ENCODE peak calls at places on chromosomes 5 and 9, in nine cellular contexts. One of them, this sample, is unnamed.

GRCh38 chr5:68382640-68383039 is 167.1 kb downstream of the PIK3R1 start:
- DNase-seq in amygdala: no peak
- DNase-seq in NCI-H446: no peak
- DNase-seq in A549: no peak
- DNase-seq in stromal cell of bone marrow: no peak
- DNase-seq in MV-4-11: no peak
- DNase-seq in stimulated activated CD8-positive, alpha-beta memory T cell treated with anti-CD3 and anti-CD28 coated beads, Interleukin-4, amount 100 ng/mL, for 1 hour: no peak
- DNase-seq in NCI-H2171 treated with DMSO at 0.1 percent for 48 hours: no peak
- DNase-seq in cardiac muscle cell: no peak
- DNase-seq in this sample: no peak

GRCh38 chr5:32964246-32964645 is 253.1 kb downstream of the NPR3 start:
- DNase-seq in amygdala: no peak
- DNase-seq in NCI-H446: no peak
- DNase-seq in A549: no peak
- DNase-seq in stromal cell of bone marrow: no peak
- DNase-seq in MV-4-11: no peak
- DNase-seq in stimulated activated CD8-positive, alpha-beta memory T cell treated with anti-CD3 and anti-CD28 coated beads, Interleukin-4, amount 100 ng/mL, for 1 hour: no peak
- DNase-seq in NCI-H2171 treated with DMSO at 0.1 percent for 48 hours: no peak
- DNase-seq in cardiac muscle cell: no peak
- DNase-seq in this sample: no peak

GRCh38 chr9:134050726-134051125 is 17.1 kb downstream of the BRD3 start:
- DNase-seq in amygdala: no peak
- DNase-seq in NCI-H446: no peak
- DNase-seq in A549: no peak
- DNase-seq in stromal cell of bone marrow: no peak
- DNase-seq in MV-4-11: no peak
- DNase-seq in stimulated activated CD8-positive, alpha-beta memory T cell treated with anti-CD3 and anti-CD28 coated beads, Interleukin-4, amount 100 ng/mL, for 1 hour: no peak
- DNase-seq in NCI-H2171 treated with DMSO at 0.1 percent for 48 hours: no peak
- DNase-seq in cardiac muscle cell: no peak
- DNase-seq in this sample: no peak

GRCh38 chr9:535356-535755 is 306.1 kb upstream of the DMRT1 start:
- DNase-seq in amygdala: no peak
- DNase-seq in NCI-H446: no peak
- DNase-seq in A549: no peak
- DNase-seq in stromal cell of bone marrow: no peak
- DNase-seq in MV-4-11: no peak
- DNase-seq in stimulated activated CD8-positive, alpha-beta memory T cell treated with anti-CD3 and anti-CD28 coated beads, Interleukin-4, amount 100 ng/mL, for 1 hour: no peak
- DNase-seq in NCI-H2171 treated with DMSO at 0.1 percent for 48 hours: no peak
- DNase-seq in cardiac muscle cell: peak
- DNase-seq in this sample: no peak

GRCh38 chr5:170483701-170484458 is 19.9 kb upstream of the KCNIP1 start:
- DNase-seq in amygdala: no peak
- DNase-seq in NCI-H446: no peak
- DNase-seq in A549: peak
- DNase-seq in stromal cell of bone marrow: no peak
- DNase-seq in MV-4-11: peak
- DNase-seq in stimulated activated CD8-positive, alpha-beta memory T cell treated with anti-CD3 and anti-CD28 coated beads, Interleukin-4, amount 100 ng/mL, for 1 hour: no peak
- DNase-seq in NCI-H2171 treated with DMSO at 0.1 percent for 48 hours: peak
- DNase-seq in cardiac muscle cell: no peak
- DNase-seq in this sample: no peak

GRCh38 chr9:87198716-87199115 is 251.4 kb upstream of the GAS1 start:
- DNase-seq in amygdala: no peak
- DNase-seq in NCI-H446: no peak
- DNase-seq in A549: no peak
- DNase-seq in stromal cell of bone marrow: peak
- DNase-seq in MV-4-11: no peak
- DNase-seq in stimulated activated CD8-positive, alpha-beta memory T cell treated with anti-CD3 and anti-CD28 coated beads, Interleukin-4, amount 100 ng/mL, for 1 hour: no peak
- DNase-seq in NCI-H2171 treated with DMSO at 0.1 percent for 48 hours: no peak
- DNase-seq in cardiac muscle cell: no peak
- DNase-seq in this sample: no peak

GRCh38 chr5:172143875-172144274 is 44.1 kb downstream of the STK10 start:
- DNase-seq in amygdala: no peak
- DNase-seq in NCI-H446: no peak
- DNase-seq in A549: no peak
- DNase-seq in stromal cell of bone marrow: no peak
- DNase-seq in MV-4-11: no peak
- DNase-seq in stimulated activated CD8-positive, alpha-beta memory T cell treated with anti-CD3 and anti-CD28 coated beads, Interleukin-4, amount 100 ng/mL, for 1 hour: no peak
- DNase-seq in NCI-H2171 treated with DMSO at 0.1 percent for 48 hours: no peak
- DNase-seq in cardiac muscle cell: no peak
- DNase-seq in this sample: no peak

GRCh38 chr5:120435129-120435528 is 29.0 kb upstream of the PRR16 start:
- DNase-seq in amygdala: no peak
- DNase-seq in NCI-H446: no peak
- DNase-seq in A549: no peak
- DNase-seq in stromal cell of bone marrow: no peak
- DNase-seq in MV-4-11: no peak
- DNase-seq in stimulated activated CD8-positive, alpha-beta memory T cell treated with anti-CD3 and anti-CD28 coated beads, Interleukin-4, amount 100 ng/mL, for 1 hour: no peak
- DNase-seq in NCI-H2171 treated with DMSO at 0.1 percent for 48 hours: no peak
- DNase-seq in cardiac muscle cell: no peak
- DNase-seq in this sample: no peak

GRCh38 chr5:157431544-157432200 is 28.3 kb upstream of the NIPAL4 start:
- DNase-seq in amygdala: peak
- DNase-seq in NCI-H446: peak
- DNase-seq in A549: peak
- DNase-seq in stromal cell of bone marrow: peak
- DNase-seq in MV-4-11: peak
- DNase-seq in stimulated activated CD8-positive, alpha-beta memory T cell treated with anti-CD3 and anti-CD28 coated beads, Interleukin-4, amount 100 ng/mL, for 1 hour: no peak
- DNase-seq in NCI-H2171 treated with DMSO at 0.1 percent for 48 hours: peak
- DNase-seq in cardiac muscle cell: peak
- DNase-seq in this sample: no peak

GRCh38 chr5:96176022-96176421 is 214.4 kb upstream of the ELL2 start:
- DNase-seq in amygdala: no peak
- DNase-seq in NCI-H446: no peak
- DNase-seq in A549: no peak
- DNase-seq in stromal cell of bone marrow: no peak
- DNase-seq in MV-4-11: no peak
- DNase-seq in stimulated activated CD8-positive, alpha-beta memory T cell treated with anti-CD3 and anti-CD28 coated beads, Interleukin-4, amount 100 ng/mL, for 1 hour: no peak
- DNase-seq in NCI-H2171 treated with DMSO at 0.1 percent for 48 hours: no peak
- DNase-seq in cardiac muscle cell: no peak
- DNase-seq in this sample: no peak

GRCh38 chr5:32507738-32508434 is 63.3 kb upstream of the ZFR start:
- DNase-seq in amygdala: no peak
- DNase-seq in NCI-H446: no peak
- DNase-seq in A549: no peak
- DNase-seq in stromal cell of bone marrow: peak
- DNase-seq in MV-4-11: no peak
- DNase-seq in stimulated activated CD8-positive, alpha-beta memory T cell treated with anti-CD3 and anti-CD28 coated beads, Interleukin-4, amount 100 ng/mL, for 1 hour: no peak
- DNase-seq in NCI-H2171 treated with DMSO at 0.1 percent for 48 hours: no peak
- DNase-seq in cardiac muscle cell: no peak
- DNase-seq in this sample: no peak

GRCh38 chr9:33919276-33919897 is 102.4 kb downstream of the UBE2R2 start:
- DNase-seq in amygdala: no peak
- DNase-seq in NCI-H446: no peak
- DNase-seq in A549: no peak
- DNase-seq in stromal cell of bone marrow: no peak
- DNase-seq in MV-4-11: no peak
- DNase-seq in stimulated activated CD8-positive, alpha-beta memory T cell treated with anti-CD3 and anti-CD28 coated beads, Interleukin-4, amount 100 ng/mL, for 1 hour: no peak
- DNase-seq in NCI-H2171 treated with DMSO at 0.1 percent for 48 hours: no peak
- DNase-seq in cardiac muscle cell: peak
- DNase-seq in this sample: no peak

GRCh38 chr5:1936413-1936812 is 53.7 kb upstream of the IRX4 start:
- DNase-seq in amygdala: no peak
- DNase-seq in NCI-H446: no peak
- DNase-seq in A549: no peak
- DNase-seq in stromal cell of bone marrow: no peak
- DNase-seq in MV-4-11: no peak
- DNase-seq in stimulated activated CD8-positive, alpha-beta memory T cell treated with anti-CD3 and anti-CD28 coated beads, Interleukin-4, amount 100 ng/mL, for 1 hour: no peak
- DNase-seq in NCI-H2171 treated with DMSO at 0.1 percent for 48 hours: no peak
- DNase-seq in cardiac muscle cell: no peak
- DNase-seq in this sample: no peak

GRCh38 chr9:14203366-14204056 is 110.4 kb downstream of the NFIB start:
- DNase-seq in amygdala: peak
- DNase-seq in NCI-H446: peak
- DNase-seq in A549: no peak
- DNase-seq in stromal cell of bone marrow: no peak
- DNase-seq in MV-4-11: no peak
- DNase-seq in stimulated activated CD8-positive, alpha-beta memory T cell treated with anti-CD3 and anti-CD28 coated beads, Interleukin-4, amount 100 ng/mL, for 1 hour: no peak
- DNase-seq in NCI-H2171 treated with DMSO at 0.1 percent for 48 hours: no peak
- DNase-seq in cardiac muscle cell: no peak
- DNase-seq in this sample: no peak

GRCh38 chr9:134139081-134139480 is 3.2 kb downstream of the WDR5 start:
- DNase-seq in amygdala: no peak
- DNase-seq in NCI-H446: no peak
- DNase-seq in A549: no peak
- DNase-seq in stromal cell of bone marrow: no peak
- DNase-seq in MV-4-11: no peak
- DNase-seq in stimulated activated CD8-positive, alpha-beta memory T cell treated with anti-CD3 and anti-CD28 coated beads, Interleukin-4, amount 100 ng/mL, for 1 hour: no peak
- DNase-seq in NCI-H2171 treated with DMSO at 0.1 percent for 48 hours: no peak
- DNase-seq in cardiac muscle cell: no peak
- DNase-seq in this sample: no peak

GRCh38 chr5:141756196-141756595 is 74.2 kb upstream of the ARAP3 start:
- DNase-seq in amygdala: no peak
- DNase-seq in NCI-H446: no peak
- DNase-seq in A549: no peak
- DNase-seq in stromal cell of bone marrow: no peak
- DNase-seq in MV-4-11: no peak
- DNase-seq in stimulated activated CD8-positive, alpha-beta memory T cell treated with anti-CD3 and anti-CD28 coated beads, Interleukin-4, amount 100 ng/mL, for 1 hour: no peak
- DNase-seq in NCI-H2171 treated with DMSO at 0.1 percent for 48 hours: no peak
- DNase-seq in cardiac muscle cell: no peak
- DNase-seq in this sample: no peak

GRCh38 chr5:80491296-80491695 is 3.4 kb downstream of the FAM151B start:
- DNase-seq in amygdala: no peak
- DNase-seq in NCI-H446: no peak
- DNase-seq in A549: no peak
- DNase-seq in stromal cell of bone marrow: no peak
- DNase-seq in MV-4-11: no peak
- DNase-seq in stimulated activated CD8-positive, alpha-beta memory T cell treated with anti-CD3 and anti-CD28 coated beads, Interleukin-4, amount 100 ng/mL, for 1 hour: no peak
- DNase-seq in NCI-H2171 treated with DMSO at 0.1 percent for 48 hours: no peak
- DNase-seq in cardiac muscle cell: no peak
- DNase-seq in this sample: no peak

GRCh38 chr9:35981704-35982103 is 23.8 kb upstream of the OR2S2 start:
- DNase-seq in amygdala: no peak
- DNase-seq in NCI-H446: no peak
- DNase-seq in A549: no peak
- DNase-seq in stromal cell of bone marrow: no peak
- DNase-seq in MV-4-11: no peak
- DNase-seq in stimulated activated CD8-positive, alpha-beta memory T cell treated with anti-CD3 and anti-CD28 coated beads, Interleukin-4, amount 100 ng/mL, for 1 hour: no peak
- DNase-seq in NCI-H2171 treated with DMSO at 0.1 percent for 48 hours: no peak
- DNase-seq in cardiac muscle cell: no peak
- DNase-seq in this sample: no peak

GRCh38 chr5:58201922-58202648 is 257.8 kb downstream of the PLK2 start:
- DNase-seq in amygdala: no peak
- DNase-seq in NCI-H446: no peak
- DNase-seq in A549: no peak
- DNase-seq in stromal cell of bone marrow: no peak
- DNase-seq in MV-4-11: no peak
- DNase-seq in stimulated activated CD8-positive, alpha-beta memory T cell treated with anti-CD3 and anti-CD28 coated beads, Interleukin-4, amount 100 ng/mL, for 1 hour: no peak
- DNase-seq in NCI-H2171 treated with DMSO at 0.1 percent for 48 hours: no peak
- DNase-seq in cardiac muscle cell: no peak
- DNase-seq in this sample: no peak

GRCh38 chr5:8418049-8418426 is 549.1 kb downstream of the MTRR start:
- DNase-seq in amygdala: no peak
- DNase-seq in NCI-H446: no peak
- DNase-seq in A549: no peak
- DNase-seq in stromal cell of bone marrow: no peak
- DNase-seq in MV-4-11: no peak
- DNase-seq in stimulated activated CD8-positive, alpha-beta memory T cell treated with anti-CD3 and anti-CD28 coated beads, Interleukin-4, amount 100 ng/mL, for 1 hour: no peak
- DNase-seq in NCI-H2171 treated with DMSO at 0.1 percent for 48 hours: no peak
- DNase-seq in cardiac muscle cell: no peak
- DNase-seq in this sample: no peak

GRCh38 chr5:51960617-51961115 is 577.4 kb downstream of the ISL1 start:
- DNase-seq in amygdala: no peak
- DNase-seq in NCI-H446: no peak
- DNase-seq in A549: no peak
- DNase-seq in stromal cell of bone marrow: no peak
- DNase-seq in MV-4-11: no peak
- DNase-seq in stimulated activated CD8-positive, alpha-beta memory T cell treated with anti-CD3 and anti-CD28 coated beads, Interleukin-4, amount 100 ng/mL, for 1 hour: no peak
- DNase-seq in NCI-H2171 treated with DMSO at 0.1 percent for 48 hours: peak
- DNase-seq in cardiac muscle cell: no peak
- DNase-seq in this sample: no peak

GRCh38 chr5:156826150-156826549 is 23.9 kb upstream of the PPP1R2B start:
- DNase-seq in amygdala: no peak
- DNase-seq in NCI-H446: no peak
- DNase-seq in A549: no peak
- DNase-seq in stromal cell of bone marrow: no peak
- DNase-seq in MV-4-11: peak
- DNase-seq in stimulated activated CD8-positive, alpha-beta memory T cell treated with anti-CD3 and anti-CD28 coated beads, Interleukin-4, amount 100 ng/mL, for 1 hour: no peak
- DNase-seq in NCI-H2171 treated with DMSO at 0.1 percent for 48 hours: no peak
- DNase-seq in cardiac muscle cell: no peak
- DNase-seq in this sample: no peak

GRCh38 chr5:95422842-95423241 is 31.7 kb downstream of the FAM81B start:
- DNase-seq in amygdala: no peak
- DNase-seq in NCI-H446: peak
- DNase-seq in A549: no peak
- DNase-seq in stromal cell of bone marrow: peak
- DNase-seq in MV-4-11: no peak
- DNase-seq in stimulated activated CD8-positive, alpha-beta memory T cell treated with anti-CD3 and anti-CD28 coated beads, Interleukin-4, amount 100 ng/mL, for 1 hour: no peak
- DNase-seq in NCI-H2171 treated with DMSO at 0.1 percent for 48 hours: no peak
- DNase-seq in cardiac muscle cell: no peak
- DNase-seq in this sample: no peak

GRCh38 chr5:132363431-132364112 is 5.9 kb upstream of the SLC22A5 start:
- DNase-seq in amygdala: no peak
- DNase-seq in NCI-H446: peak
- DNase-seq in A549: peak
- DNase-seq in stromal cell of bone marrow: peak
- DNase-seq in MV-4-11: no peak
- DNase-seq in stimulated activated CD8-positive, alpha-beta memory T cell treated with anti-CD3 and anti-CD28 coated beads, Interleukin-4, amount 100 ng/mL, for 1 hour: no peak
- DNase-seq in NCI-H2171 treated with DMSO at 0.1 percent for 48 hours: no peak
- DNase-seq in cardiac muscle cell: no peak
- DNase-seq in this sample: no peak

GRCh38 chr5:104859437-104859836 is 1296.8 kb upstream of the NUDT12 start:
- DNase-seq in amygdala: no peak
- DNase-seq in NCI-H446: no peak
- DNase-seq in A549: no peak
- DNase-seq in stromal cell of bone marrow: peak
- DNase-seq in MV-4-11: peak
- DNase-seq in stimulated activated CD8-positive, alpha-beta memory T cell treated with anti-CD3 and anti-CD28 coated beads, Interleukin-4, amount 100 ng/mL, for 1 hour: no peak
- DNase-seq in NCI-H2171 treated with DMSO at 0.1 percent for 48 hours: no peak
- DNase-seq in cardiac muscle cell: no peak
- DNase-seq in this sample: no peak